ENCODE peak calls at places on chromosomes 7 and 10, in nine cellular contexts. One of them, this sample, is unnamed.

GRCh38 chr10:31929260-31929985 is 792 bp upstream of the ARHGAP12 start:
- DNase-seq in CD8-positive, alpha-beta T cell: no peak
- DNase-seq in endodermal cell: peak
- DNase-seq in left ventricle myocardium inferior: peak
- DNase-seq in testis: peak
- DNase-seq in kidney: peak
- DNase-seq in cardiac fibroblast: peak
- DNase-seq in PC-3: peak
- DNase-seq in uterus: peak
- DNase-seq in this sample: peak

GRCh38 chr10:125444790-125445189 is 238.2 kb downstream of the TEX36 start:
- DNase-seq in left ventricle myocardium inferior: no peak
- DNase-seq in PC-3: no peak
- DNase-seq in endodermal cell: no peak
- DNase-seq in kidney: no peak
- DNase-seq in cardiac fibroblast: no peak
- DNase-seq in CD8-positive, alpha-beta T cell: no peak
- DNase-seq in uterus: no peak
- DNase-seq in testis: no peak
- DNase-seq in this sample: no peak

GRCh38 chr10:130740788-130741785 is 570.4 kb downstream of the TCERG1L start:
- DNase-seq in testis: peak
- DNase-seq in PC-3: no peak
- DNase-seq in left ventricle myocardium inferior: no peak
- DNase-seq in kidney: no peak
- DNase-seq in uterus: no peak
- DNase-seq in endodermal cell: no peak
- DNase-seq in cardiac fibroblast: no peak
- DNase-seq in CD8-positive, alpha-beta T cell: no peak
- DNase-seq in this sample: no peak

GRCh38 chr7:74627699-74628411 is 29.7 kb upstream of the GTF2I start:
- DNase-seq in cardiac fibroblast: peak
- DNase-seq in testis: peak
- DNase-seq in kidney: no peak
- DNase-seq in uterus: no peak
- DNase-seq in CD8-positive, alpha-beta T cell: no peak
- DNase-seq in PC-3: no peak
- DNase-seq in endodermal cell: peak
- DNase-seq in left ventricle myocardium inferior: no peak
- DNase-seq in this sample: peak

GRCh38 chr10:128440513-128441160 is 314.4 kb upstream of the MKI67 start:
- DNase-seq in uterus: no peak
- DNase-seq in testis: no peak
- DNase-seq in cardiac fibroblast: no peak
- DNase-seq in kidney: no peak
- DNase-seq in left ventricle myocardium inferior: no peak
- DNase-seq in PC-3: no peak
- DNase-seq in endodermal cell: peak
- DNase-seq in CD8-positive, alpha-beta T cell: no peak
- DNase-seq in this sample: no peak

GRCh38 chr10:22615819-22616499 is 98.4 kb downstream of the PIP4K2A start:
- DNase-seq in left ventricle myocardium inferior: peak
- DNase-seq in CD8-positive, alpha-beta T cell: no peak
- DNase-seq in testis: no peak
- DNase-seq in kidney: no peak
- DNase-seq in cardiac fibroblast: peak
- DNase-seq in uterus: no peak
- DNase-seq in endodermal cell: no peak
- DNase-seq in PC-3: peak
- DNase-seq in this sample: peak

GRCh38 chr10:103605359-103606156 is 112.1 kb downstream of the NEURL1 start:
- DNase-seq in left ventricle myocardium inferior: no peak
- DNase-seq in endodermal cell: peak
- DNase-seq in PC-3: peak
- DNase-seq in cardiac fibroblast: peak
- DNase-seq in uterus: peak
- DNase-seq in testis: peak
- DNase-seq in CD8-positive, alpha-beta T cell: no peak
- DNase-seq in kidney: no peak
- DNase-seq in this sample: peak

GRCh38 chr10:93873427-93874115 is 20.2 kb upstream of the SLC35G1 start:
- DNase-seq in cardiac fibroblast: peak
- DNase-seq in testis: no peak
- DNase-seq in uterus: no peak
- DNase-seq in PC-3: no peak
- DNase-seq in CD8-positive, alpha-beta T cell: no peak
- DNase-seq in left ventricle myocardium inferior: no peak
- DNase-seq in kidney: no peak
- DNase-seq in endodermal cell: no peak
- DNase-seq in this sample: peak

GRCh38 chr7:7321681-7322080 is 139.3 kb downstream of the C1GALT1 start:
- DNase-seq in kidney: peak
- DNase-seq in PC-3: peak
- DNase-seq in uterus: no peak
- DNase-seq in cardiac fibroblast: peak
- DNase-seq in testis: no peak
- DNase-seq in endodermal cell: no peak
- DNase-seq in CD8-positive, alpha-beta T cell: no peak
- DNase-seq in left ventricle myocardium inferior: no peak
- DNase-seq in this sample: no peak

GRCh38 chr7:25954395-25954794 is 197.6 kb upstream of the NFE2L3 start:
- DNase-seq in left ventricle myocardium inferior: no peak
- DNase-seq in kidney: no peak
- DNase-seq in CD8-positive, alpha-beta T cell: no peak
- DNase-seq in testis: no peak
- DNase-seq in uterus: no peak
- DNase-seq in cardiac fibroblast: no peak
- DNase-seq in endodermal cell: peak
- DNase-seq in PC-3: no peak
- DNase-seq in this sample: no peak

GRCh38 chr7:25950488-25951413 is 201.2 kb upstream of the NFE2L3 start:
- DNase-seq in PC-3: peak
- DNase-seq in testis: peak
- DNase-seq in endodermal cell: peak
- DNase-seq in kidney: peak
- DNase-seq in left ventricle myocardium inferior: peak
- DNase-seq in uterus: peak
- DNase-seq in cardiac fibroblast: peak
- DNase-seq in CD8-positive, alpha-beta T cell: peak
- DNase-seq in this sample: peak

GRCh38 chr7:25953859-25954258 is 198.1 kb upstream of the NFE2L3 start:
- DNase-seq in left ventricle myocardium inferior: no peak
- DNase-seq in PC-3: no peak
- DNase-seq in endodermal cell: no peak
- DNase-seq in uterus: no peak
- DNase-seq in cardiac fibroblast: no peak
- DNase-seq in kidney: no peak
- DNase-seq in CD8-positive, alpha-beta T cell: no peak
- DNase-seq in testis: no peak
- DNase-seq in this sample: no peak

GRCh38 chr7:25951414-25952276 is 200.4 kb upstream of the NFE2L3 start:
- DNase-seq in PC-3: no peak
- DNase-seq in CD8-positive, alpha-beta T cell: no peak
- DNase-seq in left ventricle myocardium inferior: no peak
- DNase-seq in uterus: no peak
- DNase-seq in endodermal cell: peak
- DNase-seq in kidney: no peak
- DNase-seq in testis: peak
- DNase-seq in cardiac fibroblast: peak
- DNase-seq in this sample: no peak

DNA sequence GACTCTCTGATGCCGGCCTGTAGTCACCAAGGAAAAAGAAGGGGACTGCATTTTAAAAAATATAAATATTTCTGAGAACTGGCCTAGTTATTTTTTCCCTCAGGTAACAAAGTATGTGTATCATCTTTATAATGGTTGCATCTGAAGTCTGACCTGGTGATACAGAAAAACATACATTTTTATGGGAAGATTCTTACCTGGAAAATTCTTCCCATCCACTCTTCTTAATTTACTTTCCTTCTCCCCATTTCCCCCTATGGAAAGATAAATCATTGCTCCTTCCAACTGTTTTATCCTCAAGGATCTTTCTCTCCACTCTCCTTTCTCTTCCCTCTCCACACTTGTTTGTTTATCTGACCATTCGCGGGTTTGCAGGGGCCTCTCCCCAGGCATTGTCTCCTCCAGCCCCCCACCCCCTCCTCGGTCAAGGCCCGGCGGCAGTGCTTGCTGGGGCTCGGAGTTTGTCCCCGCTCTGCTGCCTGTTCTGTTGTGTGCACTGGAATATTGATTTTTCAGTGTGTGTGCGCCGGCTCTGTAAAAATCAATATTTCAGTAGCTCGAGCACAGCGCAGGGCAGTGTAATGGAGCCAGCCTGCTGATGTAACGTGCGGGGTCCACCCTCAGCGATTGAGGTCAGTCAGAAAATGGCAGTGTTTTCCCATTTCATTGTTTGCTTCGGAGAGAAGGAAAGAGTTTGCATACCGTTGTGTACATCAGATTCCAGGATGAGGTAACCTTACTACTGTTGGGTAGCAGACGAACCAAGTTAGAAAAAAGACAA is 199.5 kb upstream of the NFE2L3 start:
- DNase-seq in kidney: no peak
- DNase-seq in endodermal cell: peak
- DNase-seq in testis: no peak
- DNase-seq in uterus: no peak
- DNase-seq in left ventricle myocardium inferior: no peak
- DNase-seq in CD8-positive, alpha-beta T cell: no peak
- DNase-seq in cardiac fibroblast: no peak
- DNase-seq in PC-3: no peak
- DNase-seq in this sample: no peak
- H3K4me3 ChIP-seq in kidney: no peak
- H3K4me3 ChIP-seq in endodermal cell: peak
- H3K4me3 ChIP-seq in testis: peak
- H3K4me3 ChIP-seq in uterus: no peak
- H3K4me3 ChIP-seq in left ventricle myocardium inferior: no peak
- H3K4me3 ChIP-seq in CD8-positive, alpha-beta T cell: no peak
- H3K4me3 ChIP-seq in cardiac fibroblast: no peak
- H3K4me3 ChIP-seq in PC-3: no peak
- H3K4me3 ChIP-seq in this sample: no peak

GRCh38 chr10:15715619-15716227 is 4.0 kb downstream of the ITGA8 start:
- DNase-seq in PC-3: peak
- DNase-seq in left ventricle myocardium inferior: no peak
- DNase-seq in testis: peak
- DNase-seq in kidney: no peak
- DNase-seq in CD8-positive, alpha-beta T cell: no peak
- DNase-seq in cardiac fibroblast: peak
- DNase-seq in uterus: no peak
- DNase-seq in endodermal cell: peak
- DNase-seq in this sample: peak
- TF ChIP-seq CTCF in PC-3: peak
- TF ChIP-seq CTCF in left ventricle myocardium inferior: peak
- TF ChIP-seq CTCF in testis: peak
- TF ChIP-seq CTCF in kidney: peak
- TF ChIP-seq CTCF in CD8-positive, alpha-beta T cell: no peak
- TF ChIP-seq CTCF in cardiac fibroblast: peak
- TF ChIP-seq CTCF in uterus: peak
- TF ChIP-seq CTCF in endodermal cell: peak
- TF ChIP-seq CTCF in this sample: peak

GRCh38 chr7:44106311-44107065 is 2.3 kb downstream of the AEBP1 start:
- DNase-seq in uterus: no peak
- DNase-seq in cardiac fibroblast: no peak
- DNase-seq in CD8-positive, alpha-beta T cell: no peak
- DNase-seq in endodermal cell: no peak
- DNase-seq in left ventricle myocardium inferior: no peak
- DNase-seq in kidney: peak
- DNase-seq in testis: no peak
- DNase-seq in PC-3: no peak
- DNase-seq in this sample: no peak
- H3K4me3 ChIP-seq in uterus: peak
- H3K4me3 ChIP-seq in cardiac fibroblast: no peak
- H3K4me3 ChIP-seq in CD8-positive, alpha-beta T cell: no peak
- H3K4me3 ChIP-seq in endodermal cell: no peak
- H3K4me3 ChIP-seq in left ventricle myocardium inferior: no peak
- H3K4me3 ChIP-seq in kidney: no peak
- H3K4me3 ChIP-seq in testis: no peak
- H3K4me3 ChIP-seq in PC-3: no peak
- H3K4me3 ChIP-seq in this sample: no peak

GRCh38 chr7:78716876-78717275 is 736.6 kb downstream of the MAGI2 start:
- DNase-seq in uterus: no peak
- DNase-seq in left ventricle myocardium inferior: no peak
- DNase-seq in endodermal cell: peak
- DNase-seq in testis: no peak
- DNase-seq in PC-3: no peak
- DNase-seq in CD8-positive, alpha-beta T cell: no peak
- DNase-seq in kidney: no peak
- DNase-seq in cardiac fibroblast: no peak
- DNase-seq in this sample: no peak
- TF ChIP-seq CTCF in uterus: no peak
- TF ChIP-seq CTCF in left ventricle myocardium inferior: no peak
- TF ChIP-seq CTCF in endodermal cell: no peak
- TF ChIP-seq CTCF in testis: no peak
- TF ChIP-seq CTCF in PC-3: no peak
- TF ChIP-seq CTCF in CD8-positive, alpha-beta T cell: no peak
- TF ChIP-seq CTCF in kidney: no peak
- TF ChIP-seq CTCF in cardiac fibroblast: no peak
- TF ChIP-seq CTCF in this sample: no peak

GRCh38 chr10:13268310-13268709 is 31.6 kb downstream of the PHYH start:
- DNase-seq in endodermal cell: no peak
- DNase-seq in cardiac fibroblast: no peak
- DNase-seq in testis: no peak
- DNase-seq in left ventricle myocardium inferior: no peak
- DNase-seq in kidney: no peak
- DNase-seq in CD8-positive, alpha-beta T cell: no peak
- DNase-seq in uterus: no peak
- DNase-seq in PC-3: no peak
- DNase-seq in this sample: no peak
- H3K4me3 ChIP-seq in endodermal cell: no peak
- H3K4me3 ChIP-seq in cardiac fibroblast: no peak
- H3K4me3 ChIP-seq in testis: no peak
- H3K4me3 ChIP-seq in left ventricle myocardium inferior: no peak
- H3K4me3 ChIP-seq in kidney: no peak
- H3K4me3 ChIP-seq in CD8-positive, alpha-beta T cell: no peak
- H3K4me3 ChIP-seq in uterus: no peak
- H3K4me3 ChIP-seq in PC-3: no peak
- H3K4me3 ChIP-seq in this sample: no peak